ENCODE peak calls at places on chromosomes 12 and 14, in ten cellular contexts. One of them, this sample, is unnamed. For H3K4me1 and H3K27me3, the result is how much of the 10 kb centered on the place peaks cover.

GRCh38 chr12:107622005-107622404 is 63.6 kb upstream of the PWP1 start:
- DNase-seq in H9: peak
- DNase-seq in A673: peak
- DNase-seq in gastrocnemius medialis: no peak
- DNase-seq in GM23338: peak
- DNase-seq in MM.1S: no peak
- DNase-seq in cardiac muscle cell: peak
- DNase-seq in IMR-90: peak
- DNase-seq in CD8-positive, alpha-beta T cell: no peak
- DNase-seq in H1: no peak
- DNase-seq in this sample: no peak

GRCh38 chr12:120286768-120287490 is 4.8 kb downstream of the RNU4-2 start:
- DNase-seq in cardiac muscle cell: no peak
- DNase-seq in CD8-positive, alpha-beta T cell: no peak
- DNase-seq in GM23338: peak
- DNase-seq in gastrocnemius medialis: no peak
- DNase-seq in H1: no peak
- DNase-seq in A673: no peak
- DNase-seq in H9: no peak
- DNase-seq in MM.1S: no peak
- DNase-seq in IMR-90: no peak
- DNase-seq in this sample: peak

GRCh38 chr12:121439715-121440114 is 39.8 kb downstream of the RNF34 start:
- DNase-seq in H9: no peak
- DNase-seq in A673: no peak
- DNase-seq in cardiac muscle cell: no peak
- DNase-seq in MM.1S: no peak
- DNase-seq in CD8-positive, alpha-beta T cell: no peak
- DNase-seq in GM23338: no peak
- DNase-seq in H1: no peak
- DNase-seq in IMR-90: no peak
- DNase-seq in gastrocnemius medialis: no peak
- DNase-seq in this sample: no peak

GRCh38 chr12:119594399-119594730 is 791 bp downstream of the TMEM233 start:
- DNase-seq in GM23338: peak
- DNase-seq in IMR-90: no peak
- DNase-seq in CD8-positive, alpha-beta T cell: no peak
- DNase-seq in H9: peak
- DNase-seq in H1: no peak
- DNase-seq in A673: peak
- DNase-seq in gastrocnemius medialis: no peak
- DNase-seq in cardiac muscle cell: peak
- DNase-seq in MM.1S: no peak
- DNase-seq in this sample: no peak

GRCh38 chr12:51051787-51052186 is 3.7 kb downstream of the LETMD1 start:
- DNase-seq in cardiac muscle cell: no peak
- DNase-seq in H1: no peak
- DNase-seq in MM.1S: no peak
- DNase-seq in A673: no peak
- DNase-seq in IMR-90: no peak
- DNase-seq in gastrocnemius medialis: no peak
- DNase-seq in GM23338: no peak
- DNase-seq in H9: no peak
- DNase-seq in CD8-positive, alpha-beta T cell: no peak
- DNase-seq in this sample: no peak

GRCh38 chr14:69138189-69138535 is 14.8 kb downstream of the DCAF5 start:
- DNase-seq in CD8-positive, alpha-beta T cell: no peak
- DNase-seq in A673: peak
- DNase-seq in GM23338: no peak
- DNase-seq in cardiac muscle cell: peak
- DNase-seq in H1: no peak
- DNase-seq in gastrocnemius medialis: no peak
- DNase-seq in MM.1S: no peak
- DNase-seq in H9: no peak
- DNase-seq in IMR-90: peak
- DNase-seq in this sample: no peak

GRCh38 chr12:51860986-51861385 is 12.5 kb upstream of the FIGNL2 start:
- DNase-seq in GM23338: no peak
- DNase-seq in MM.1S: no peak
- DNase-seq in IMR-90: no peak
- DNase-seq in A673: no peak
- DNase-seq in H9: no peak
- DNase-seq in CD8-positive, alpha-beta T cell: no peak
- DNase-seq in cardiac muscle cell: no peak
- DNase-seq in H1: no peak
- DNase-seq in gastrocnemius medialis: no peak
- DNase-seq in this sample: no peak

GRCh38 chr14:21087294-21088091 is 11.0 kb downstream of the ZNF219 start:
- DNase-seq in A673: peak
- DNase-seq in IMR-90: peak
- DNase-seq in gastrocnemius medialis: no peak
- DNase-seq in MM.1S: peak
- DNase-seq in GM23338: peak
- DNase-seq in H1: no peak
- DNase-seq in H9: peak
- DNase-seq in cardiac muscle cell: peak
- DNase-seq in CD8-positive, alpha-beta T cell: no peak
- DNase-seq in this sample: no peak

GRCh38 chr14:64763801-64764511 is 59.7 kb downstream of the PLEKHG3 start:
- DNase-seq in cardiac muscle cell: peak
- DNase-seq in gastrocnemius medialis: no peak
- DNase-seq in CD8-positive, alpha-beta T cell: no peak
- DNase-seq in IMR-90: peak
- DNase-seq in MM.1S: no peak
- DNase-seq in GM23338: peak
- DNase-seq in A673: peak
- DNase-seq in H9: no peak
- DNase-seq in H1: no peak
- DNase-seq in this sample: peak

GRCh38 chr12:52389313-52390207 is 4.1 kb upstream of the KRT84 start:
- DNase-seq in A673: no peak
- DNase-seq in H9: peak
- DNase-seq in IMR-90: no peak
- DNase-seq in MM.1S: no peak
- DNase-seq in GM23338: peak
- DNase-seq in cardiac muscle cell: peak
- DNase-seq in H1: no peak
- DNase-seq in CD8-positive, alpha-beta T cell: no peak
- DNase-seq in gastrocnemius medialis: no peak
- DNase-seq in this sample: no peak

GRCh38 chr12:70482764-70483163 is 116.7 kb downstream of the KCNMB4 start:
- DNase-seq in H9: no peak
- DNase-seq in CD8-positive, alpha-beta T cell: no peak
- DNase-seq in A673: no peak
- DNase-seq in cardiac muscle cell: no peak
- DNase-seq in MM.1S: no peak
- DNase-seq in GM23338: no peak
- DNase-seq in IMR-90: no peak
- DNase-seq in H1: no peak
- DNase-seq in gastrocnemius medialis: no peak
- DNase-seq in this sample: no peak

GRCh38 chr12:79935021-79935623 is at the start of gene PPP1R12A:
- DNase-seq in A673: peak
- DNase-seq in H9: peak
- DNase-seq in MM.1S: peak
- DNase-seq in H1: peak
- DNase-seq in gastrocnemius medialis: peak
- DNase-seq in IMR-90: peak
- DNase-seq in cardiac muscle cell: peak
- DNase-seq in CD8-positive, alpha-beta T cell: peak
- DNase-seq in GM23338: peak
- DNase-seq in this sample: peak

GRCh38 chr14:98229676-98230366 is 1042.2 kb downstream of the BCL11B start:
- DNase-seq in cardiac muscle cell: no peak
- DNase-seq in IMR-90: no peak
- DNase-seq in GM23338: no peak
- DNase-seq in CD8-positive, alpha-beta T cell: peak
- DNase-seq in H9: no peak
- DNase-seq in H1: no peak
- DNase-seq in A673: no peak
- DNase-seq in MM.1S: no peak
- DNase-seq in gastrocnemius medialis: no peak
- DNase-seq in this sample: no peak

GRCh38 chr14:100824946-100825690 is 800 bp upstream of the MEG3 start:
- DNase-seq in cardiac muscle cell: peak
- DNase-seq in CD8-positive, alpha-beta T cell: no peak
- DNase-seq in IMR-90: no peak
- DNase-seq in H1: no peak
- DNase-seq in gastrocnemius medialis: no peak
- DNase-seq in H9: no peak
- DNase-seq in A673: no peak
- DNase-seq in GM23338: no peak
- DNase-seq in MM.1S: no peak
- DNase-seq in this sample: no peak
- H3K4me1 ChIP-seq in cardiac muscle cell: under half
- H3K4me1 ChIP-seq in CD8-positive, alpha-beta T cell: under half
- H3K4me1 ChIP-seq in IMR-90: under half
- H3K4me1 ChIP-seq in H1: under half
- H3K4me1 ChIP-seq in gastrocnemius medialis: under half
- H3K4me1 ChIP-seq in H9: under half
- H3K4me1 ChIP-seq in A673: under half
- H3K4me1 ChIP-seq in GM23338: under half
- H3K4me1 ChIP-seq in MM.1S: under half
- H3K4me1 ChIP-seq in this sample: under half

GRCh38 chr12:9943244-9943643 is 11.1 kb upstream of the CLEC2A start:
- DNase-seq in GM23338: peak
- DNase-seq in CD8-positive, alpha-beta T cell: no peak
- DNase-seq in A673: no peak
- DNase-seq in IMR-90: no peak
- DNase-seq in gastrocnemius medialis: no peak
- DNase-seq in MM.1S: no peak
- DNase-seq in cardiac muscle cell: no peak
- DNase-seq in H9: peak
- DNase-seq in H1: no peak
- DNase-seq in this sample: no peak

GRCh38 chr12:9940370-9940769 is 8.2 kb upstream of the CLEC2A start:
- DNase-seq in gastrocnemius medialis: no peak
- DNase-seq in MM.1S: peak
- DNase-seq in IMR-90: peak
- DNase-seq in GM23338: peak
- DNase-seq in CD8-positive, alpha-beta T cell: no peak
- DNase-seq in H9: no peak
- DNase-seq in H1: no peak
- DNase-seq in cardiac muscle cell: peak
- DNase-seq in A673: peak
- DNase-seq in this sample: no peak

GRCh38 chr12:9941838-9942237 is 9.7 kb upstream of the CLEC2A start:
- DNase-seq in gastrocnemius medialis: no peak
- DNase-seq in MM.1S: no peak
- DNase-seq in IMR-90: no peak
- DNase-seq in A673: no peak
- DNase-seq in cardiac muscle cell: no peak
- DNase-seq in CD8-positive, alpha-beta T cell: no peak
- DNase-seq in H1: no peak
- DNase-seq in GM23338: no peak
- DNase-seq in H9: no peak
- DNase-seq in this sample: no peak

GRCh38 chr12:9947674-9948073 is 15.5 kb upstream of the CLEC2A start:
- DNase-seq in H9: no peak
- DNase-seq in gastrocnemius medialis: no peak
- DNase-seq in cardiac muscle cell: no peak
- DNase-seq in H1: no peak
- DNase-seq in GM23338: no peak
- DNase-seq in MM.1S: no peak
- DNase-seq in CD8-positive, alpha-beta T cell: no peak
- DNase-seq in IMR-90: no peak
- DNase-seq in A673: no peak
- DNase-seq in this sample: no peak

GRCh38 chr12:9944404-9944803 is 12.2 kb upstream of the CLEC2A start:
- DNase-seq in gastrocnemius medialis: no peak
- DNase-seq in MM.1S: no peak
- DNase-seq in IMR-90: no peak
- DNase-seq in H1: no peak
- DNase-seq in A673: peak
- DNase-seq in H9: no peak
- DNase-seq in CD8-positive, alpha-beta T cell: no peak
- DNase-seq in cardiac muscle cell: no peak
- DNase-seq in GM23338: no peak
- DNase-seq in this sample: no peak
- H3K27me3 ChIP-seq in gastrocnemius medialis: under half
- H3K27me3 ChIP-seq in MM.1S: under half
- H3K27me3 ChIP-seq in IMR-90: under half
- H3K27me3 ChIP-seq in H1: under half
- H3K27me3 ChIP-seq in A673: half or more
- H3K27me3 ChIP-seq in H9: under half
- H3K27me3 ChIP-seq in CD8-positive, alpha-beta T cell: under half
- H3K27me3 ChIP-seq in cardiac muscle cell: under half
- H3K27me3 ChIP-seq in GM23338: under half
- H3K27me3 ChIP-seq in this sample: under half

GRCh38 chr14:22613091-22613695 is 15.1 kb downstream of the ABHD4 start:
- DNase-seq in cardiac muscle cell: no peak
- DNase-seq in GM23338: peak
- DNase-seq in H1: no peak
- DNase-seq in A673: no peak
- DNase-seq in CD8-positive, alpha-beta T cell: no peak
- DNase-seq in IMR-90: no peak
- DNase-seq in gastrocnemius medialis: no peak
- DNase-seq in MM.1S: peak
- DNase-seq in H9: no peak
- DNase-seq in this sample: no peak
- TF ChIP-seq CTCF in cardiac muscle cell: peak
- TF ChIP-seq CTCF in GM23338: peak
- TF ChIP-seq CTCF in H1: no peak
- TF ChIP-seq CTCF in A673: peak
- TF ChIP-seq CTCF in CD8-positive, alpha-beta T cell: no peak
- TF ChIP-seq CTCF in IMR-90: peak
- TF ChIP-seq CTCF in gastrocnemius medialis: no peak
- TF ChIP-seq CTCF in MM.1S: peak
- TF ChIP-seq CTCF in H9: peak
- TF ChIP-seq CTCF in this sample: peak

GRCh38 chr12:62865090-62865489 is 69.9 kb downstream of the PPM1H start:
- DNase-seq in H9: no peak
- DNase-seq in H1: no peak
- DNase-seq in gastrocnemius medialis: no peak
- DNase-seq in cardiac muscle cell: no peak
- DNase-seq in A673: no peak
- DNase-seq in MM.1S: no peak
- DNase-seq in IMR-90: no peak
- DNase-seq in GM23338: no peak
- DNase-seq in CD8-positive, alpha-beta T cell: no peak
- DNase-seq in this sample: no peak

GRCh38 chr12:62865860-62866407 is 69.0 kb downstream of the PPM1H start:
- DNase-seq in IMR-90: peak
- DNase-seq in H1: no peak
- DNase-seq in cardiac muscle cell: no peak
- DNase-seq in gastrocnemius medialis: no peak
- DNase-seq in CD8-positive, alpha-beta T cell: no peak
- DNase-seq in A673: no peak
- DNase-seq in H9: peak
- DNase-seq in MM.1S: no peak
- DNase-seq in GM23338: peak
- DNase-seq in this sample: no peak

GRCh38 chr12:62862259-62862881 is 72.6 kb downstream of the PPM1H start:
- DNase-seq in gastrocnemius medialis: no peak
- DNase-seq in H9: no peak
- DNase-seq in A673: no peak
- DNase-seq in GM23338: no peak
- DNase-seq in MM.1S: no peak
- DNase-seq in CD8-positive, alpha-beta T cell: no peak
- DNase-seq in H1: no peak
- DNase-seq in IMR-90: peak
- DNase-seq in cardiac muscle cell: peak
- DNase-seq in this sample: no peak

GRCh38 chr12:62868820-62869219 is 66.1 kb downstream of the PPM1H start:
- DNase-seq in GM23338: no peak
- DNase-seq in H9: no peak
- DNase-seq in IMR-90: no peak
- DNase-seq in CD8-positive, alpha-beta T cell: no peak
- DNase-seq in MM.1S: no peak
- DNase-seq in gastrocnemius medialis: no peak
- DNase-seq in H1: no peak
- DNase-seq in cardiac muscle cell: no peak
- DNase-seq in A673: no peak
- DNase-seq in this sample: no peak

GRCh38 chr12:62866451-62867082 is 68.4 kb downstream of the PPM1H start:
- DNase-seq in cardiac muscle cell: peak
- DNase-seq in CD8-positive, alpha-beta T cell: no peak
- DNase-seq in IMR-90: peak
- DNase-seq in GM23338: peak
- DNase-seq in H9: peak
- DNase-seq in MM.1S: no peak
- DNase-seq in A673: no peak
- DNase-seq in gastrocnemius medialis: no peak
- DNase-seq in H1: no peak
- DNase-seq in this sample: peak
- H3K4me1 ChIP-seq in cardiac muscle cell: under half
- H3K4me1 ChIP-seq in CD8-positive, alpha-beta T cell: under half
- H3K4me1 ChIP-seq in IMR-90: under half
- H3K4me1 ChIP-seq in GM23338: under half
- H3K4me1 ChIP-seq in H9: under half
- H3K4me1 ChIP-seq in MM.1S: under half
- H3K4me1 ChIP-seq in A673: under half
- H3K4me1 ChIP-seq in gastrocnemius medialis: under half
- H3K4me1 ChIP-seq in H1: under half
- H3K4me1 ChIP-seq in this sample: half or more

This sample was measured in Caco-2.